ENCODE peak calls at places on chromosomes 5 and 9, in four cellular contexts. S is HepG2, M is K562, Q is GM12878. K is an unnamed sample.

GRCh38 chr5:14173419-14174234 is 30.5 kb downstream of the TRIO start:
- DNase-seq in S (no peak), M (no peak), Q (no peak), K (peak)

GRCh38 chr5:35188041-35188457 is 42.2 kb downstream of the PRLR start:
- DNase-seq in S (no peak), M (no peak), Q (no peak), K (no peak)

GRCh38 chr5:173319610-173320100 is 8.6 kb downstream of the STC2 start:
- DNase-seq in S (no peak), M (no peak), Q (no peak), K (no peak)

GRCh38 chr5:5042786-5043185 is 97.3 kb upstream of the ADAMTS16 start:
- DNase-seq in S (no peak), M (no peak), Q (no peak), K (no peak)

GRCh38 chr5:39547548-39548154 is 122.9 kb upstream of the DAB2 start:
- DNase-seq in S (peak), M (peak), Q (no peak), K (peak)

GRCh38 chr5:145072880-145073279 is 762.3 kb downstream of the PRELID2 start:
- DNase-seq in S (no peak), M (no peak), Q (no peak), K (no peak)

GRCh38 chr5:14356305-14356704 is 213.2 kb downstream of the TRIO start:
- DNase-seq in S (no peak), M (no peak), Q (no peak), K (no peak)

GRCh38 chr9:109771796-109772525 is 8.0 kb upstream of the PALM2AKAP2 start:
- DNase-seq in S (no peak), M (no peak), Q (no peak), K (no peak)

GRCh38 chr9:134732392-134733110 is 90.9 kb downstream of the COL5A1 start:
- DNase-seq in S (no peak), M (no peak), Q (no peak), K (no peak)

GRCh38 chr5:159106193-159106568 is 6.5 kb upstream of the EBF1 start:
- DNase-seq in S (no peak), M (no peak), Q (no peak), K (no peak)

GRCh38 chr9:129626944-129627297 is 958 bp downstream of the NTMT1 start:
- DNase-seq in S (no peak), M (no peak), Q (no peak), K (no peak)

GRCh38 chr5:154653764-154654483 is 101.3 kb upstream of the LARP1 start:
- DNase-seq in S (no peak), M (peak), Q (no peak), K (peak)

GRCh38 chr9:5459289-5459829 is 9.0 kb downstream of the CD274 start:
- DNase-seq in S (no peak), M (no peak), Q (no peak), K (no peak)

GRCh38 chr5:171495122-171495700 is 75.8 kb downstream of the FGF18 start:
- DNase-seq in S (no peak), M (peak), Q (no peak), K (no peak)

GRCh38 chr5:171493646-171494393 is 74.4 kb downstream of the FGF18 start:
- DNase-seq in S (no peak), M (no peak), Q (no peak), K (no peak)

GRCh38 chr5:171496431-171496830 is 77.0 kb downstream of the FGF18 start:
- DNase-seq in S (no peak), M (no peak), Q (no peak), K (no peak)

GRCh38 chr5:171492781-171493180 is 73.3 kb downstream of the FGF18 start:
- DNase-seq in S (no peak), M (peak), Q (no peak), K (peak)

GRCh38 chr5:171494452-171495121 is 75.1 kb downstream of the FGF18 start:
- DNase-seq in S (peak), M (peak), Q (no peak), K (peak)
- TF ChIP-seq CTCF in S (no peak), M (no peak), Q (no peak), K (no peak)

GRCh38 chr5:30042677-30043076 is 1150.8 kb upstream of the CDH6 start:
- DNase-seq in S (no peak), M (no peak), Q (no peak), K (no peak)

GRCh38 chr5:30041291-30041690 is 1152.2 kb upstream of the CDH6 start:
- DNase-seq in S (no peak), M (no peak), Q (no peak), K (no peak)

GRCh38 chr5:30039379-30039778 is 1154.1 kb upstream of the CDH6 start:
- DNase-seq in S (no peak), M (no peak), Q (no peak), K (no peak)

GRCh38 chr5:30041831-30042385 is 1151.6 kb upstream of the CDH6 start:
- DNase-seq in S (no peak), M (no peak), Q (no peak), K (no peak)

DNA sequence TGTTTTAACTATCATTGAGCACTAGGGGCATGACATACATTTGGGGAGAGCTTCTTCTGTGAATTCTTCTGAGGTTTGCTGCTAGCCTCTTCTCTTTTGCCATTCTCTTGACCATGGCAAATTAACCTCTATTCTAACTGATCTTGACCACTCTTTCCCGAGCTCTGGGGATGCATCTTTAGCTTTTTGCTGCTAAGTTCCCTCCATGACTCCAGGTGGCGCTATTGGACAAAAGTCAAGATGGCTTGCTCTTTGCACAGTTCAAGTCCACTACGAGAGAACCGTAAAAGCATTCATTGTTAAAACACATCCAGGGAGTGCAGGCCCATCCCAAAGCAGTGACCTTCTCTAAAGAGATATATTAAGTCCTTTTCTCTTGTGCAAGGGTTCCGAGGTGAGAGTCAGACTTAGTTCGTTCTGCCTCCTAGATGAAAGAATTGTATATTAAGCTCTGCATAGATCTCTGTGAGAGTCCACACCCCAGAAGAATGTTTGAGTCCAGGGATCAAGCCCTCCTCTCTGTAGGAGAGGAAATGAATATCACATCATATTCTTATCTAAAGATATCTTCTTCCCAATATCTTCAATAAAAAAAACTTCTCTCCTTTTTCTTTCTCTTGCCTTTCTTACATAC is 1152.9 kb upstream of the CDH6 start:
- DNase-seq in S (peak), M (peak), Q (no peak), K (peak)
- TF ChIP-seq NFIC in S (no peak), M (no peak), Q (no peak), K (no peak)

GRCh38 chr5:103519550-103519949 is 43.0 kb downstream of the NUDT12 start:
- DNase-seq in S (no peak), M (no peak), Q (no peak), K (no peak)
- TF ChIP-seq CTCF in S (no peak), M (peak), Q (peak), K (no peak)

GRCh38 chr5:68279960-68280359 is 64.4 kb downstream of the PIK3R1 start:
- DNase-seq in S (no peak), M (no peak), Q (no peak), K (no peak)
- TF ChIP-seq NFIC in S (no peak), M (no peak), Q (no peak), K (no peak)

GRCh38 chr5:96112123-96112670 is 150.5 kb upstream of the ELL2 start:
- DNase-seq in S (no peak), M (no peak), Q (no peak), K (no peak)
- TF ChIP-seq CTCF in S (no peak), M (no peak), Q (no peak), K (peak)

GRCh38 chr5:139473105-139473504 is 2.3 kb downstream of the SMIM33 start:
- DNase-seq in S (no peak), M (peak), Q (no peak), K (no peak)
- TF ChIP-seq NFIC in S (no peak), M (no peak), Q (no peak), K (no peak)

GRCh38 chr5:11719888-11720481 is 184.3 kb downstream of the CTNND2 start:
- DNase-seq in S (peak), M (no peak), Q (no peak), K (peak)
- TF ChIP-seq CTCF in S (peak), M (no peak), Q (peak), K (peak)

DNA sequence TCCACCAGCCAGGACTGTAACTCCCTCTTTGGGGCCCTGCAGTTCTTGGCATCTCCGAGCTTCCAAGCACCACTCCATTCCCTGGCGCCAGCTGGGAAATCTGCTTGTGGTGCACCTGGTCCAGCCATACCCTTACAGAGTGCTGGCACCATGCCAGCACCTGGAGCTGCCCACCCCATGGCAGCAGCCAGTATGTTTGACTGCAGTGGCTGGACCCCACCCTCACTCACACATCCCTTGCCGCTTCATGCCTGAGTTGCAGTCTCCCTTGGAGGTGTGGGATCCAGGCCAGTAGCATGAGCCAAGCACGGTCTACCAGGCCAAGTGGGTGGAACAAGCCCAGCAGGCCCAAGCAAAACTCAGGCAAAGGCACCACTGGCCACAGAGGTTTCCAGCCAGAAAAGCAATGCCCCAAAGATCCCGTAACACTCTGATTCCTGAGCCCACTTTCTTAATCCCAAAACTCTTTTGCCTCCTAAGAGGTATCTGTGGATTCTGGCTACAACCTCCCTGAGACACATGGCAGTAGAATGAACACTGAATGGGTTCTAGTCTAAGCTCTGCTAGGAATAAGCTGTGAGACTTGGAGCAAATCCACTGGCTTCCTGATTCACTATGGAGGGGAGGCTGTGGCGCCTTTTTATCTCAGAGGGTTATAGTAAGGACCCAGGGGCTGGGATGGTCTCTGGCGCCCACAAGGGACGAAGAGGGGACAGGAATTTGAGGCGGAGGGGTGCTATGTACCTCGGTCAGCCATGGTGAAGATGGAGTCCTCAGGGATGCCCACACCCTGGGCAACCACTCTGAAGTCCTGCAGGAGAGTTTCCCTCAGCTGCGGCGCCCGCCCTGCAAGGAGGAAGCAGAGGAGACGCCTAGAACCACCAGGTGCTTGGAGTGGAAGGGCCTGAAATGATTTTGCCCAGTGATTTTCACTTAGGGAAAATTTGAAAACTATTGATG is 5.6 kb downstream of the AMBP start:
- DNase-seq in S (no peak), M (no peak), Q (no peak), K (no peak)
- TF ChIP-seq NFIC in S (no peak), M (peak), Q (no peak), K (no peak)

GRCh38 chr5:51961154-51961562 is 577.9 kb downstream of the ISL1 start:
- DNase-seq in S (no peak), M (no peak), Q (no peak), K (peak)
- TF ChIP-seq CTCF in S (no peak), M (no peak), Q (no peak), K (no peak)

GRCh38 chr5:170485606-170485911 is 18.3 kb upstream of the KCNIP1 start:
- DNase-seq in S (no peak), M (no peak), Q (no peak), K (no peak)

GRCh38 chr5:170488576-170488975 is 15.2 kb upstream of the KCNIP1 start:
- DNase-seq in S (no peak), M (no peak), Q (no peak), K (no peak)

GRCh38 chr5:170484459-170484831 is 19.4 kb upstream of the KCNIP1 start:
- DNase-seq in S (no peak), M (no peak), Q (no peak), K (no peak)

GRCh38 chr5:170484847-170485605 is 18.8 kb upstream of the KCNIP1 start:
- DNase-seq in S (no peak), M (no peak), Q (no peak), K (no peak)

DNA sequence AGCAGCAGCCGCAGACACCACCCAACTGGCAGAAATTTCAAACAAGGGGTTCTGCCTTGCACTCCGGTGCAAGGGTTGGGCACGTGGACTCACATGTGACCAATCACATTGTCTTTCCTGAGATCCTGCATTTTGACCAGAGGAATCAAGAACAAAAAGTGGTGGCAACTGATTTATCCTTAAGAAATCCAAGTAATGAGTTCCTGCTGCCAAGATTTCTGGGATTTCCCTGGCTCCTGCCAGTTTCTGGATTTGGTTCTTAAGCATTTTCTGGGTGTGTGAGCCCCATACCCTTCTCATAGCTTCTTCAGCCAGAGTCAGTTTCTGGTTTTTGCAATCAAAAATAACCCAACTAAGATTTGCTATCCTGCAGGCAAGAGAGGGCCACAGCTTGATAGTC is 17.5 kb upstream of the KCNIP1 start:
- DNase-seq in S (no peak), M (no peak), Q (no peak), K (no peak)
- TF ChIP-seq NFIC in S (no peak), M (no peak), Q (no peak), K (no peak)

K was measured in SK-N-SH.